ENCODE peak calls at places on chromosomes 16 and 17, in five cellular contexts. S, C, Z, I and L are unnamed samples.

GRCh38 chr16:73213761-73214480 is 166.0 kb upstream of the ZFHX3 start:
- DNase-seq in S (no peak), C (no peak), Z (no peak), I (no peak), L (no peak)

GRCh38 chr17:48037036-48037881 is at the start of gene COPZ2:
- DNase-seq in S (peak), C (peak), Z (no peak), I (peak), L (no peak)

GRCh38 chr16:85546585-85547447 is 66.3 kb upstream of the GSE1 start:
- DNase-seq in S (no peak), C (no peak), Z (no peak), I (no peak), L (no peak)

GRCh38 chr16:86862596-86862995 is 284.2 kb downstream of the FOXL1 start:
- DNase-seq in S (no peak), C (no peak), Z (peak), I (no peak), L (no peak)

GRCh38 chr17:65813306-65813705 is 251.9 kb upstream of the AXIN2 start:
- DNase-seq in S (peak), C (no peak), Z (no peak), I (no peak), L (no peak)

GRCh38 chr17:68381076-68381900 is 76.0 kb downstream of the WIPI1 start:
- DNase-seq in S (no peak), C (peak), Z (peak), I (peak), L (peak)

GRCh38 chr17:38877130-38877851 is 7.4 kb downstream of the LASP1 start:
- DNase-seq in S (no peak), C (no peak), Z (no peak), I (no peak), L (no peak)

GRCh38 chr16:11510178-11510973 is 76.3 kb downstream of the LITAF start:
- DNase-seq in S (no peak), C (no peak), Z (no peak), I (no peak), L (no peak)

GRCh38 chr17:36703860-36704266 is 102.5 kb downstream of the MRM1 start:
- DNase-seq in S (peak), C (peak), Z (peak), I (peak), L (no peak)

GRCh38 chr17:80930335-80931040 is 61.2 kb upstream of the CHMP6 start:
- DNase-seq in S (no peak), C (no peak), Z (no peak), I (no peak), L (no peak)

GRCh38 chr16:86547286-86547685 is 7.7 kb downstream of the MTHFSD start:
- DNase-seq in S (no peak), C (no peak), Z (no peak), I (no peak), L (no peak)

GRCh38 chr16:19128454-19129210 is 14.9 kb downstream of the ITPRIPL2 start:
- DNase-seq in S (no peak), C (no peak), Z (no peak), I (no peak), L (no peak)

GRCh38 chr17:81308161-81308560 is 13.1 kb upstream of the SLC38A10 start:
- DNase-seq in S (no peak), C (no peak), Z (peak), I (no peak), L (no peak)